ENCODE peak calls at places on chromosomes 7 and 10, in six cellular contexts. X is right atrium auricular region; Q is keratinocyte; U is sigmoid colon; H is coronary artery; V is naive thymus-derived CD4-positive, alpha-beta T cell. C is an unnamed sample.

GRCh38 chr7:143393267-143394041 is 12.3 kb downstream of the ZYX start:
- DNase-seq in X (no peak), Q (no peak), U (peak), H (no peak), V (no peak), C (no peak)

GRCh38 chr7:65438593-65438992 is 64.9 kb downstream of the ZNF92 start:
- DNase-seq in X (no peak), Q (peak), U (no peak), H (no peak), V (no peak), C (no peak)

GRCh38 chr10:3091346-3091787 is 24.0 kb downstream of the PFKP start:
- DNase-seq in X (no peak), Q (peak), U (no peak), H (no peak), V (no peak), C (no peak)

GRCh38 chr7:41472427-41473125 is 230.3 kb downstream of the INHBA start:
- DNase-seq in X (no peak), Q (no peak), U (no peak), H (no peak), V (no peak), C (no peak)

GRCh38 chr7:144957998-144958397 is 122.1 kb upstream of the TPK1 start:
- DNase-seq in X (no peak), Q (no peak), U (no peak), H (no peak), V (no peak), C (no peak)

GRCh38 chr7:127587663-127588018 is 570 bp upstream of the ARF5 start:
- DNase-seq in X (no peak), Q (no peak), U (no peak), H (no peak), V (no peak), C (no peak)

GRCh38 chr10:82294874-82295378 is 419.9 kb downstream of the NRG3 start:
- DNase-seq in X (no peak), Q (no peak), U (no peak), H (no peak), V (no peak), C (no peak)

GRCh38 chr10:97520520-97520919 is 21.8 kb downstream of the UBTD1 start:
- DNase-seq in X (no peak), Q (no peak), U (no peak), H (no peak), V (no peak), C (no peak)

GRCh38 chr7:144769352-144769751 is 66.5 kb downstream of the TPK1 start:
- DNase-seq in X (no peak), Q (no peak), U (no peak), H (no peak), V (no peak), C (no peak)

GRCh38 chr7:21028186-21028989 is 241.7 kb upstream of the SP8 start:
- DNase-seq in X (no peak), Q (no peak), U (no peak), H (no peak), V (no peak), C (no peak)

GRCh38 chr7:128697301-128697905 is 25.3 kb downstream of the GARIN1A start:
- DNase-seq in X (peak), Q (peak), U (peak), H (no peak), V (peak), C (peak)

GRCh38 chr7:147153571-147153970 is 1037.0 kb downstream of the CNTNAP2 start:
- DNase-seq in X (no peak), Q (no peak), U (no peak), H (no peak), V (no peak), C (no peak)

GRCh38 chr7:7884855-7885254 is 83.7 kb upstream of the GLCCI1 start:
- DNase-seq in X (no peak), Q (no peak), U (no peak), H (no peak), V (no peak), C (no peak)

GRCh38 chr10:121078672-121079102 is 227.5 kb downstream of the WDR11 start:
- DNase-seq in X (no peak), Q (peak), U (no peak), H (no peak), V (no peak), C (no peak)

GRCh38 chr7:157668884-157669767 is 332.3 kb downstream of the DNAJB6 start:
- DNase-seq in X (no peak), Q (no peak), U (peak), H (no peak), V (no peak), C (no peak)

GRCh38 chr7:69920802-69921201 is 322.5 kb downstream of the AUTS2 start:
- DNase-seq in X (no peak), Q (no peak), U (no peak), H (no peak), V (no peak), C (no peak)

GRCh38 chr7:27520828-27521790 is 141.6 kb downstream of the HIBADH start:
- DNase-seq in X (no peak), Q (no peak), U (peak), H (no peak), V (no peak), C (no peak)

GRCh38 chr10:11643039-11643438 is 31.6 kb upstream of the USP6NL start:
- DNase-seq in X (no peak), Q (no peak), U (no peak), H (no peak), V (no peak), C (no peak)

GRCh38 chr10:110276603-110277002 is 28.1 kb downstream of the SMNDC1 start:
- DNase-seq in X (no peak), Q (no peak), U (no peak), H (no peak), V (no peak), C (no peak)
- H3K27ac ChIP-seq in X (no peak), Q (no peak), U (no peak), H (no peak), V (no peak), C (no peak)

DNA sequence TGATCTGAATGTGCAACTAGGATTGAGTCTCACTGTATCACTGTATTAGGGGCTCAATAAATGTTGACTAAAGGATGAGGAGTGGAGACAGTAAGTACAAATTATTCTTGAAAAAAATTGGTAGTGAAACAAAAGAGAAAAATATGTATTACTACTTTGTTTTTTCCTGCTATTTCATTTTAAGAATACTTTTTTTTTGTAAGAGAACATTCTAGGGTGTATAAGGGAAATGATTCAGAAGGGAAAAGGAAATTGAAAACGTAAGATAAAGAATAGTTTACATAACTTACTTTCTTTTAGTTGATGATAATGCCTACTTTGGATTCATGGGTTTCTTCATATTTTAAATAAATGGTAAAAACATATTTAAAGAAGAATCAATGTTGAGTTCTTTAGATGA is 9.6 kb downstream of the CAPZA2 start:
- DNase-seq in X (no peak), Q (no peak), U (no peak), H (no peak), V (no peak), C (no peak)
- H3K27ac ChIP-seq in X (peak), Q (no peak), U (no peak), H (no peak), V (no peak), C (no peak)

GRCh38 chr10:133372507-133372906 is 647 bp downstream of the ECHS1 start:
- DNase-seq in X (no peak), Q (no peak), U (no peak), H (no peak), V (no peak), C (no peak)
- H3K27ac ChIP-seq in X (no peak), Q (no peak), U (peak), H (peak), V (no peak), C (no peak)

DNA sequence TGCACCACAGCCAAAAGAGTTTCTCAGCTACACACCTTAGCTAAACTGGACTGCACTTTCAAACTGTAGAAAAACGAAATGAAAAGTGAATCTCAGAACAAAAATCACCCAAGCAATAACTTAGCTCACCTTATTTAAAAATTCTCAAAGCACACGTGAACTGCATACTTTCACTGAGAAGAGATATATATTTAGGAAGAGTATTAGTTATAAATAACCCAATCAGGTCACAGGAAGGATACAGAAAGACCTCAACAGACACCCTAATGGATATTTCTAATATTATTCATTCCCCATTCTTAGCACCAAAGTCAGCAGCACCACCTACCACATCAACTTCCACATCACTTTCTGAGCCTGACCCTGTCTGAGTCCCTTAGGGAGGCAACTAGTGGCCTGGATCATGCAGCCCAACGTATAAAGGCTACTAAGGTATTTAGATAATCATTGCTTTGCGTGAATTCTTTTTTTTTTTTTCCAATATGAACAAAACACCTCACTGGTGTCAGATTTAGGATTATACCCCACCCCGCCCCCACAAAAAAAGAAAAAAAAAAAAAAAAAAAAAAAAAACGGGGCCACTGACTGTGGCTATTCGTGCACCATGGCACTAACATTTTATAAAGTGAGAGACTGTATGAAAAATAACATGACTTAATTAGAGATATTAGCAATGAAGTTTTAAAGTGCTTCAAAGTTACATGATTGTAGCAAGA is 2.6 kb downstream of the ABI1 start:
- DNase-seq in X (no peak), Q (no peak), U (no peak), H (no peak), V (no peak), C (no peak)
- H3K27ac ChIP-seq in X (no peak), Q (peak), U (no peak), H (no peak), V (peak), C (no peak)

DNA sequence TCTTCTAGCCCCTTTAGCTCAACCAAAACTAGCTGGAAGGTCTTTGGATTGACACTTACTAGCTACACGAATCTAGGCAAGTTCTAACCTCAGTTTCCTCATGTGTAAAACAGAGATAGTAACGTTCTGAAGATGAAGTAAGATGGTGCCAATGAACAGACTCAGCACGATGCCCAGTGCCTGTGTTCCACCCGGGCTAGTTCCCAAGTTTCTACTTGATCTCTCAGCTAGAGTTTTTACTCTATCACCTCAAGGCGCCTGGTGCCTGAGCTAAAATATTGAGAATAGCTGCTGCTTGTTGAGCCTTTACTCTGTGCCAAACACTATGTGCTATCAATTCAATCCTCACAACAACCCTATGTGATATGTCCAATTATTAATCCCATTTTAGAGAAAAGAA is 1.4 kb upstream of the PPP1R3C start:
- DNase-seq in X (no peak), Q (no peak), U (no peak), H (no peak), V (no peak), C (no peak)
- H3K27ac ChIP-seq in X (peak), Q (no peak), U (peak), H (peak), V (no peak), C (no peak)

DNA sequence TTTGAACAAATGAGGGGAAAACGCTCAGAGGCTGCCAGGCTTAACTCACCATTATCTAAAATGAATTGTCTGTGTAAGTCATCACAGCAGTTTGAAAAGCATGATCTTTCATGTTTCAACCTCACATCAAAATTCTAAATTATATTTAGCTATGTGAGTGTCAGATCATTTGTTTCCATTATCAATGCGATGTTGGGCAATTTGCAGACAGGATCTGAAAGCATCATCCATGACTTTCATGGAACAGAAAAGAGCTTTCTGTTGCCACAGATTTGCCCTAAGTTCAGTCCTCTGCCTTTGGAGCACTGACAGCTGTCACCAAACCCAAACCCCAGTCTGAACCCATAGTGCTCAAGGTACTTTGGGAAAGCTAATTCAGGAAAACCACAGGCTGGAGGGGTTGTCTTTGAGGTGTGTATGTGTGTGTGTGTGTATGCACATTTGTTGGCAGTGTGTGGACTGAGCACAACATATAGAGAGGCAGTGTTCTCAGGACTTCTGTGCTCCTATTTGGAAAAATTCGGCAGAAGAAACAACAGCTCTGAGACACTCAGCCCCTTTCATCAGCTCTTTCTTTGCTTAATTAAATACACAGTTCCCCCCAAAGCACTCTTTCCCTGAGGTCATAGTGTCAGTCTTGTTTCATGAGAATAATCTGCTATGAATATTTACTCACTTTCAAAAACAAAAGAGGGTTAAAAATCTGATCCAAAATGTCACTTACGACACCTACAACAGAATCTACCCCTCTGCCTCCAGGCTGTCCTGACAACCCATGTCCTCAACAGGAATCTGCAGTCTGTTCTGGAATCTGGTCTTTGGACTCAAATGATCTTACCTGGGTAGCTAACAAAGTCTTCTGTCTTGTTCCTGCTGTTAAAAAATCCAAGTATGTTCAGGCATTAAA is 188.5 kb upstream of the KLF14 start:
- DNase-seq in X (no peak), Q (no peak), U (no peak), H (no peak), V (no peak), C (no peak)
- H3K27ac ChIP-seq in X (peak), Q (no peak), U (peak), H (peak), V (no peak), C (no peak)

GRCh38 chr10:73875139-73875475 is 752 bp upstream of the CAMK2G start:
- DNase-seq in X (no peak), Q (no peak), U (no peak), H (no peak), V (peak), C (no peak)

GRCh38 chr10:73871915-73872710 is 2.2 kb downstream of the CAMK2G start:
- DNase-seq in X (no peak), Q (no peak), U (peak), H (no peak), V (no peak), C (no peak)

GRCh38 chr10:73874267-73875138 is at the start of gene CAMK2G:
- DNase-seq in X (peak), Q (no peak), U (peak), H (peak), V (peak), C (peak)

GRCh38 chr10:73873163-73873842 is 1.1 kb downstream of the CAMK2G start:
- DNase-seq in X (no peak), Q (no peak), U (no peak), H (no peak), V (no peak), C (no peak)

DNA sequence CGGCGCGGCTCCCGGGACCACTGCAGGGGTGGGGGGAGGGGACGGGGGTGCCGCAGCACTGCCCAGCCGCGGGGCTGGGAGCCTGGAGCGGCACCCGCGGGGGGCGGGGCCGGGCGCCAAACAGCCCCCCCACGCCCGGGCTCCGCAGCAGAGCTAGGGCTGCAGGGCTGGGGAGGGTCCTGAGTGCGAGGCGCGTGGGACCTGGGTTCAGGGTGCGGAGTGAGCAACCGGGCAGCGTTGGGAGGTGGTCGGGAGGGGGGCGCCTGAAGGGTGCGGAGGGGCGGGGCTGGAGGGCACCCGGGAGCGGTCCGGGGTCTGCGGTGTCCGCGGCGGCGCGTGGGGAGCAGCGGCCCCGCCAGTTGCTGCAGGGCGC is 526 bp downstream of the CAMK2G start:
- DNase-seq in X (no peak), Q (no peak), U (no peak), H (no peak), V (no peak), C (no peak)
- H3K27ac ChIP-seq in X (no peak), Q (no peak), U (peak), H (peak), V (peak), C (no peak)

GRCh38 chr7:47454961-47455871 is 126.7 kb downstream of the TNS3 start:
- DNase-seq in X (no peak), Q (no peak), U (no peak), H (no peak), V (no peak), C (no peak)
- H3K27ac ChIP-seq in X (peak), Q (no peak), U (no peak), H (peak), V (no peak), C (no peak)

DNA sequence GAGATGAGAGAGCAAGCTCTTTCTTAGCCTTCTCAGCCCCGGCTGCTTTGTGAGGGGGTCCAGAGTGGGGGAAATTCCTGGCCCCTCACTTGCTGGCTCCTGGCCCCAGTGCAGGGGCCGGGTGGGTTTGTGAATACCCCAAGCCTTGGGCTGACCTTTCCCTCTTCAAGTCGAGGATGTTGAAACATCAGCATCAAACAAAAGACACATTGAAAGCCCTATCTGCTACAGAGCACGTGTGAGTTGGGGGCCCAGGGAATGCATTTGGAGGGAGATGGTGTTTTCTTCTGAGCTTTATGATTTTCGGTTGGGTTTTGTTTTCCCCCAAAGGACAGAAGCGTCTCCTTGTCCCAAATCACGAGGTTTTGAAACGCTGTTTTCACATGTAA is 2.8 kb downstream of the ZMIZ1 start:
- DNase-seq in X (no peak), Q (no peak), U (no peak), H (no peak), V (no peak), C (no peak)
- H3K27ac ChIP-seq in X (peak), Q (peak), U (peak), H (peak), V (no peak), C (no peak)

GRCh38 chr7:4237296-4238235 is 444.5 kb upstream of the FOXK1 start:
- DNase-seq in X (no peak), Q (no peak), U (peak), H (no peak), V (no peak), C (no peak)
- H3K27ac ChIP-seq in X (no peak), Q (no peak), U (no peak), H (no peak), V (no peak), C (no peak)

C was measured in CD8-positive, alpha-beta T cell.